ENCODE peak calls at places on chromosomes 6 and 20, in ten cellular contexts. F, A, V, X, D, C, U, B, T and E are unnamed samples.
A peak's percentile ranks its signal among the peaks of the same experiment; 100 is the strongest.

GRCh38 chr20:5863040-5863811 is 87.1 kb downstream of the TRMT6 start:
- DNase-seq in C (no peak), T (no peak), A (no peak), U (no peak), F (no peak), V (no peak), X (no peak), D (peak; percentile 54), B (no peak), E (no peak)

GRCh38 chr20:11128131-11128831 is 454.5 kb upstream of the JAG1 start:
- DNase-seq in X (no peak), U (no peak), F (no peak), T (no peak), V (no peak), A (no peak), C (no peak), B (no peak), D (peak; percentile 58), E (no peak)

GRCh38 chr20:24768226-24768625 is 180.8 kb upstream of the CST7 start:
- DNase-seq in X (no peak), D (no peak), A (no peak), B (no peak), V (no peak), F (no peak), C (no peak), T (no peak), U (no peak), E (no peak)

GRCh38 chr6:28651161-28651560 is 125.5 kb downstream of the GPX5 start:
- DNase-seq in U (no peak), X (no peak), D (no peak), B (no peak), F (no peak), T (no peak), C (no peak), A (no peak), V (no peak), E (no peak)

GRCh38 chr6:105174512-105174911 is 5.3 kb downstream of the POPDC3 start:
- DNase-seq in V (no peak), F (no peak), B (no peak), D (peak; percentile 39), T (no peak), C (no peak), U (no peak), X (no peak), A (no peak), E (no peak)

GRCh38 chr6:107290491-107290890 is 168.9 kb downstream of the PDSS2 start:
- DNase-seq in X (no peak), F (no peak), A (no peak), B (no peak), C (no peak), U (no peak), V (no peak), D (no peak), T (peak; percentile 29), E (no peak)

GRCh38 chr6:89940225-89941027 is 46.2 kb downstream of the GJA10 start:
- DNase-seq in A (peak; percentile 70), U (peak; percentile 71), F (peak; percentile 81), T (peak; percentile 90), D (peak; percentile 92), B (peak; percentile 71), C (peak; percentile 35), X (peak; percentile 67), V (peak; percentile 54), E (peak; percentile 36)

GRCh38 chr6:63475707-63476106 is 96.6 kb upstream of the LOC128125822 start:
- DNase-seq in V (no peak), X (peak; percentile 23), F (peak; percentile 16), A (no peak), T (peak; percentile 17), C (no peak), U (no peak), B (no peak), D (no peak), E (no peak)

GRCh38 chr6:7041511-7042026 is 66.2 kb upstream of the RREB1 start:
- DNase-seq in U (no peak), D (no peak), B (no peak), V (no peak), F (no peak), A (no peak), T (peak; percentile 48), X (no peak), C (no peak), E (no peak)

GRCh38 chr6:36651659-36652379 is 26.7 kb upstream of the CDKN1A start:
- DNase-seq in F (no peak), X (no peak), B (no peak), V (no peak), U (no peak), C (no peak), T (no peak), D (no peak), A (no peak), E (no peak)

GRCh38 chr20:32452776-32453466 is 94.8 kb downstream of the ASXL1 start:
- DNase-seq in D (no peak), X (no peak), C (no peak), U (no peak), A (no peak), T (no peak), B (no peak), F (no peak), V (no peak), E (no peak)

GRCh38 chr6:29547573-29547972 is 12.0 kb downstream of the UBD start:
- DNase-seq in D (no peak), U (no peak), A (no peak), F (no peak), C (no peak), V (no peak), X (no peak), B (no peak), T (no peak), E (no peak)

GRCh38 chr6:40887079-40887822 is 151.8 kb downstream of the UNC5CL start:
- DNase-seq in V (no peak), T (peak; percentile 25), U (no peak), B (no peak), F (no peak), A (no peak), X (no peak), D (no peak), C (no peak), E (no peak)

GRCh38 chr20:57399587-57400261 is 8.5 kb downstream of the RBM38 start:
- DNase-seq in C (no peak), T (no peak), A (no peak), D (no peak), F (no peak), B (peak; percentile 55), U (peak; percentile 33), X (peak; percentile 51), V (no peak), E (peak; percentile 48)

GRCh38 chr6:12354499-12354898 is 64.3 kb downstream of the EDN1 start:
- DNase-seq in A (no peak), C (peak; percentile 73), V (no peak), U (peak; percentile 36), B (peak; percentile 34), D (peak; percentile 55), X (no peak), F (no peak), T (peak; percentile 70), E (no peak)

GRCh38 chr6:7146079-7146828 is 38.5 kb downstream of the RREB1 start:
- DNase-seq in A (no peak), C (no peak), D (peak; percentile 76), B (peak; percentile 77), U (peak; percentile 24), T (peak; percentile 52), F (peak; percentile 84), V (peak; percentile 60), X (peak; percentile 44), E (no peak)

GRCh38 chr6:111472933-111473435 is 10.0 kb downstream of the REV3L start:
- DNase-seq in C (no peak), U (no peak), B (no peak), V (no peak), X (no peak), F (no peak), T (no peak), D (no peak), A (no peak), E (no peak)
- H3K4me1 ChIP-seq in C (peaks cover 18% of the 10 kb centered on the region), U (peaks cover 12% of the 10 kb centered on the region), B (peaks cover 7% of the 10 kb centered on the region), V (peaks cover 16% of the 10 kb centered on the region), X (no peaks in the 10 kb centered on the region), F (peaks cover 22% of the 10 kb centered on the region), T (peaks cover 8% of the 10 kb centered on the region), D (peaks cover 8% of the 10 kb centered on the region), A (peaks cover 29% of the 10 kb centered on the region), E (no peaks in the 10 kb centered on the region)

GRCh38 chr20:54156981-54157835 is 16.6 kb downstream of the CYP24A1 start:
- DNase-seq in C (no peak), U (no peak), V (no peak), T (no peak), B (no peak), D (no peak), X (no peak), F (no peak), A (no peak), E (no peak)
- H3K27ac ChIP-seq in C (no peak overlapping the region), U (no peak overlapping the region), V (no peak overlapping the region), T (no peak overlapping the region), B (no peak overlapping the region), D (no peak overlapping the region), X (no peak overlapping the region), F (no peak overlapping the region), A (peak overlapping the region; percentile 100), E (no peak overlapping the region)

GRCh38 chr6:132841967-132842366 is 27.6 kb downstream of the RPS12 start:
- DNase-seq in U (no peak), T (no peak), D (no peak), F (no peak), C (no peak), A (no peak), V (no peak), X (no peak), B (no peak), E (no peak)
- H3K4me1 ChIP-seq in U (no peaks in the 10 kb centered on the region), T (peaks cover 10% of the 10 kb centered on the region), D (no peaks in the 10 kb centered on the region), F (no peaks in the 10 kb centered on the region), C (no peaks in the 10 kb centered on the region), A (no peaks in the 10 kb centered on the region), V (no peaks in the 10 kb centered on the region), X (no peaks in the 10 kb centered on the region), B (no peaks in the 10 kb centered on the region), E (no peaks in the 10 kb centered on the region)

DNA sequence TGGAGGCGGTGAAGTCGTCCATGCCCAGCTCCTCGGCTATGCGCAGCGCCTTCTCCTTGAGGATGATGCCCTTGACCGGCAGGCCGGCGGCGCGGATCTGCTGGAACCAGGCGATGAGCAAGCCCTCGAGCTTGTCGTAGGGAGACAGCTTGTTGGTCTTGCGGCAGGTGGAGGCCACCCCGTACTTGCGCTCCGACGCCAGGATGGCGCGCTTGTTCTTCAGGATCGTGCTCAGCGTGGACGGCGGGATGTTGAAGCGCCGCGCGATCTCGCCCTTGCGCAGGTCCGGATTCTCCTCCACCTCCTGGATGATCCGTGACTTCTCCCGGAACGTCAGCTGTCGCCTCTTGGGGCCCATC is 435 bp downstream of the CENPB start:
- DNase-seq in C (no peak), V (peak; percentile 51), D (peak; percentile 66), U (no peak), F (no peak), T (peak; percentile 55), A (no peak), B (peak; percentile 56), X (peak; percentile 50), E (no peak)
- H3K27ac ChIP-seq in C (peak overlapping the region; percentile 40), V (no peak overlapping the region), D (peak overlapping the region; percentile 81), U (no peak overlapping the region), F (peak overlapping the region; percentile 34), T (no peak overlapping the region), A (peak overlapping the region; percentile 96), B (peak overlapping the region; percentile 84), X (peak overlapping the region; percentile 83), E (peak overlapping the region; percentile 58)